ENCODE peak calls at places on chromosomes 13 and 19, in nine cellular contexts. T, Y, Z, A, N, U, O, W and J are unnamed samples.

GRCh38 chr13:43297967-43298366 is 274.6 kb downstream of the DNAJC15 start:
- DNase-seq in O (no peak), U (no peak), Y (no peak), A (no peak), Z (no peak), N (no peak), T (no peak), W (no peak), J (no peak)

GRCh38 chr13:97141564-97142005 is 80.5 kb upstream of the MBNL2 start:
- DNase-seq in A (peak), O (no peak), Y (peak), N (no peak), U (no peak), W (no peak), T (peak), Z (peak), J (peak)

GRCh38 chr19:40398417-40399056 is 8.6 kb upstream of the HIPK4 start:
- DNase-seq in Y (peak), U (peak), Z (no peak), W (peak), N (peak), T (peak), O (peak), A (no peak), J (no peak)

GRCh38 chr19:4090351-4091220 is 23.9 kb upstream of the ZBTB7A start:
- DNase-seq in U (no peak), N (no peak), A (no peak), O (no peak), T (no peak), Y (no peak), Z (no peak), W (no peak), J (no peak)

GRCh38 chr19:5563008-5563431 is 4.7 kb downstream of the TINCR start:
- DNase-seq in Y (no peak), N (no peak), A (no peak), O (no peak), U (no peak), T (no peak), Z (no peak), W (no peak), J (no peak)

GRCh38 chr19:41352609-41353465 is 885 bp downstream of the TGFB1 start:
- DNase-seq in Y (peak), O (peak), T (peak), N (peak), W (peak), A (no peak), Z (peak), U (peak), J (peak)

GRCh38 chr13:46116653-46117502 is 12.0 kb upstream of the CPB2 start:
- DNase-seq in T (no peak), O (no peak), A (no peak), U (no peak), W (no peak), Z (no peak), N (no peak), Y (no peak), J (no peak)

GRCh38 chr13:112124100-112124499 is 57.2 kb downstream of the SOX1 start:
- DNase-seq in A (no peak), Y (no peak), T (no peak), O (no peak), W (no peak), Z (no peak), N (no peak), U (no peak), J (no peak)

GRCh38 chr19:13861714-13862531 is 15.0 kb upstream of the NANOS3 start:
- DNase-seq in Z (peak), Y (peak), W (peak), O (peak), T (peak), A (peak), N (peak), U (peak), J (peak)

GRCh38 chr19:42132030-42132628 is at the start of gene POU2F2:
- DNase-seq in A (no peak), Y (peak), Z (peak), N (peak), T (peak), W (peak), O (peak), U (peak), J (no peak)

GRCh38 chr19:3135961-3136683 is at the start of gene GNA15:
- DNase-seq in U (peak), N (peak), W (no peak), Z (no peak), A (no peak), Y (no peak), T (peak), O (no peak), J (no peak)

GRCh38 chr13:48120246-48120645 is 25.3 kb upstream of the MED4 start:
- DNase-seq in Z (no peak), T (no peak), O (no peak), U (no peak), A (no peak), N (no peak), W (no peak), Y (no peak), J (no peak)

GRCh38 chr13:110443633-110444225 is 117.8 kb downstream of the RAB20 start:
- DNase-seq in Y (no peak), A (no peak), N (no peak), T (no peak), Z (no peak), O (no peak), W (no peak), U (no peak), J (no peak)

GRCh38 chr19:40054632-40055031 is 1.4 kb downstream of the ZNF780B start:
- DNase-seq in U (no peak), A (no peak), T (no peak), W (no peak), N (no peak), Y (no peak), Z (no peak), O (no peak), J (no peak)

GRCh38 chr19:56637976-56638555 is 4.9 kb upstream of the SMIM17 start:
- DNase-seq in U (peak), A (peak), Y (peak), W (no peak), T (peak), O (no peak), N (no peak), Z (peak), J (peak)

GRCh38 chr13:58254961-58255360 is 623.4 kb downstream of the PCDH17 start:
- DNase-seq in O (no peak), W (no peak), T (no peak), A (no peak), Y (no peak), Z (no peak), U (no peak), N (no peak), J (no peak)

GRCh38 chr13:21734961-21735360 is 64.1 kb downstream of the FGF9 start:
- DNase-seq in O (no peak), T (no peak), Z (no peak), N (no peak), U (no peak), W (no peak), Y (no peak), A (no peak), J (no peak)

GRCh38 chr13:47708386-47708785 is 292.7 kb downstream of the SUCLA2 start:
- DNase-seq in Y (no peak), W (no peak), N (no peak), T (peak), A (no peak), U (no peak), Z (no peak), O (no peak), J (no peak)

GRCh38 chr19:8724276-8724675 is 2.8 kb downstream of the OR2Z1 start:
- DNase-seq in Z (no peak), Y (no peak), N (no peak), T (no peak), O (no peak), A (no peak), W (no peak), U (no peak), J (no peak)